ENCODE peak calls at places on chromosome X, in seven cellular contexts. S is H1, H is HCT116, V is GM12878, L is K562, U is SK-N-SH, M is HepG2. T is an unnamed sample.

GRCh38 chrX:75067931-75068330 is 88.2 kb downstream of the ABCB7 start:
- DNase-seq in L (no peak), V (no peak), M (no peak), U (no peak), H (no peak), S (no peak), T (no peak)

GRCh38 chrX:110015027-110015426 is 12.1 kb downstream of the TMEM164 start:
- DNase-seq in V (no peak), M (no peak), U (no peak), L (no peak), H (no peak), S (no peak), T (no peak)

GRCh38 chrX:42519666-42520231 is 258.2 kb downstream of the PPP1R2C start:
- DNase-seq in L (peak), H (no peak), V (no peak), M (no peak), U (no peak), S (no peak), T (no peak)

GRCh38 chrX:53280703-53281320 is 572 bp downstream of the IQSEC2 start:
- DNase-seq in H (no peak), V (no peak), L (no peak), M (no peak), S (no peak), U (no peak), T (no peak)

GRCh38 chrX:96389314-96390048 is 295.2 kb upstream of the DIAPH2 start:
- DNase-seq in U (no peak), S (no peak), M (no peak), H (no peak), V (no peak), L (no peak), T (no peak)

GRCh38 chrX:22118161-22118830 is 86.2 kb downstream of the PHEX start:
- DNase-seq in U (no peak), H (no peak), S (no peak), L (no peak), V (no peak), M (no peak), T (no peak)

GRCh38 chrX:21932277-21932996 is 8.1 kb upstream of the SMS start:
- DNase-seq in H (no peak), U (no peak), L (no peak), S (no peak), V (no peak), M (peak), T (no peak)

GRCh38 chrX:46803140-46803539 is 33.7 kb upstream of the RP2 start:
- DNase-seq in H (no peak), V (no peak), U (no peak), L (no peak), S (no peak), M (peak), T (no peak)

GRCh38 chrX:26848511-26848910 is 614.6 kb downstream of the PPP4R3C start:
- DNase-seq in U (no peak), L (no peak), S (no peak), V (no peak), M (no peak), H (no peak), T (no peak)

GRCh38 chrX:41723305-41723704 is 676 bp upstream of the GPR82 start:
- DNase-seq in S (no peak), U (no peak), L (no peak), V (no peak), M (no peak), H (no peak), T (no peak)

GRCh38 chrX:107769581-107770317 is 5.8 kb downstream of the TSC22D3 start:
- DNase-seq in L (no peak), V (no peak), H (no peak), U (no peak), M (no peak), S (no peak), T (no peak)

GRCh38 chrX:144798972-144799371 is 448.3 kb upstream of the SPANXN1 start:
- DNase-seq in V (no peak), H (no peak), L (no peak), S (no peak), M (no peak), U (no peak), T (no peak)

GRCh38 chrX:13938766-13939530 is 90.7 kb downstream of the GEMIN8 start:
- DNase-seq in U (no peak), L (no peak), H (no peak), S (peak), V (no peak), M (no peak), T (no peak)

GRCh38 chrX:69066966-69067525 is 98.2 kb downstream of the PJA1 start:
- DNase-seq in M (no peak), S (peak), U (no peak), L (no peak), H (no peak), V (no peak), T (no peak)

GRCh38 chrX:111372065-111372464 is 39.9 kb downstream of the DCX start:
- DNase-seq in H (no peak), M (no peak), L (no peak), V (no peak), S (no peak), U (no peak), T (no peak)

GRCh38 chrX:133305348-133305747 is 87.2 kb upstream of the TFDP3 start:
- DNase-seq in U (no peak), H (no peak), L (no peak), M (no peak), V (no peak), S (no peak), T (no peak)

GRCh38 chrX:86806786-86807185 is 658.5 kb downstream of the DACH2 start:
- DNase-seq in L (no peak), S (no peak), M (peak), U (peak), H (no peak), V (no peak), T (peak)

GRCh38 chrX:29397506-29397905 is 810.3 kb downstream of the IL1RAPL1 start:
- DNase-seq in L (no peak), V (no peak), H (no peak), M (no peak), S (no peak), U (no peak), T (no peak)

GRCh38 chrX:34893741-34894140 is 48.9 kb upstream of the FAM47B start:
- DNase-seq in H (no peak), U (no peak), L (no peak), M (no peak), S (no peak), V (no peak), T (no peak)

GRCh38 chrX:40468033-40468979 is 112.5 kb upstream of the ATP6AP2 start:
- DNase-seq in S (no peak), V (peak), U (peak), L (peak), M (peak), H (peak), T (peak)

GRCh38 chrX:150223176-150224015 is 139.7 kb upstream of the MAMLD1 start:
- DNase-seq in V (no peak), U (no peak), S (no peak), L (no peak), M (no peak), H (no peak), T (no peak)

GRCh38 chrX:110396777-110397176 is 38.1 kb downstream of the RTL9 start:
- DNase-seq in L (no peak), M (no peak), H (no peak), U (no peak), V (no peak), S (no peak), T (no peak)

GRCh38 chrX:66149519-66149918 is 14.5 kb upstream of the HEPH start:
- DNase-seq in M (no peak), L (no peak), V (no peak), U (no peak), H (no peak), S (no peak), T (no peak)

GRCh38 chrX:110847334-110847733 is 51.7 kb upstream of the CHRDL1 start:
- DNase-seq in V (peak), H (peak), U (peak), M (peak), S (no peak), L (peak), T (peak)

GRCh38 chrX:118420462-118420861 is 74.6 kb downstream of the WDR44 start:
- DNase-seq in H (no peak), V (no peak), M (no peak), U (no peak), S (no peak), L (no peak), T (no peak)

GRCh38 chrX:112834016-112834855 is 6.4 kb downstream of the AMOT start:
- DNase-seq in M (no peak), U (peak), L (no peak), V (no peak), S (no peak), H (no peak), T (no peak)

GRCh38 chrX:151754042-151754419 is 19.5 kb downstream of the CNGA2 start:
- DNase-seq in U (no peak), M (no peak), L (no peak), S (peak), H (peak), V (no peak), T (no peak)

GRCh38 chrX:46310815-46311497 is 234.3 kb downstream of the ZNF674 start:
- DNase-seq in H (no peak), V (no peak), S (no peak), U (no peak), M (no peak), L (no peak), T (no peak)

DNA sequence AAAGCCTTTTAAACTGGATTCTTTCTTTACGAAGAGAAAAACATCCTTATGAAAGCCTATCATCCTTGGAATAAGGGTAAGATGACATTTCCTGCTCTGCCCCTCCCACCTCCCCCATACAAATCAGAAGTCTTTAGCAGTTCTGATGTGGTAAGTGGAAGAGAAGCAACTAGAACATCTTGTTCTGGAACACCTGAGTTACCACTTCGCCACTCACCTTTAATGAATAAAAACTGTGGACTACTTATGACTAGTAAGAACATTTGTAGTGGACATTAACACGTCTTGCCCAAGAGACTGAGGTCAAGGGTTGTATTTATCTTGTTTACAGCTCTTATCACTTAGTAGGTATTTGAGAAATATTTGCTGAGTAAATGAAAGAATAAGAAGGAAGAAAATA is 4.3 kb downstream of the XKRX start:
- DNase-seq in V (no peak), L (no peak), M (no peak), U (no peak), H (no peak), S (no peak), T (no peak)
- TF ChIP-seq YY1 in V (no peak), L (no peak), M (no peak), U (no peak), H (no peak), S (no peak), T (no peak)

GRCh38 chrX:23952984-23953907 is 45.4 kb downstream of the CXorf58 start:
- DNase-seq in M (no peak), S (no peak), U (no peak), L (peak), V (peak), H (no peak), T (peak)
- H3K4me3 ChIP-seq in M (no peak), S (peak), U (no peak), L (peak), V (peak), H (no peak), T (no peak)

GRCh38 chrX:154432210-154432609 is 3.7 kb downstream of the ATP6AP1 start:
- DNase-seq in U (no peak), L (no peak), S (no peak), V (no peak), H (no peak), M (no peak), T (no peak)
- TF ChIP-seq YY1 in U (no peak), L (no peak), S (no peak), V (no peak), H (no peak), M (no peak), T (no peak)

DNA sequence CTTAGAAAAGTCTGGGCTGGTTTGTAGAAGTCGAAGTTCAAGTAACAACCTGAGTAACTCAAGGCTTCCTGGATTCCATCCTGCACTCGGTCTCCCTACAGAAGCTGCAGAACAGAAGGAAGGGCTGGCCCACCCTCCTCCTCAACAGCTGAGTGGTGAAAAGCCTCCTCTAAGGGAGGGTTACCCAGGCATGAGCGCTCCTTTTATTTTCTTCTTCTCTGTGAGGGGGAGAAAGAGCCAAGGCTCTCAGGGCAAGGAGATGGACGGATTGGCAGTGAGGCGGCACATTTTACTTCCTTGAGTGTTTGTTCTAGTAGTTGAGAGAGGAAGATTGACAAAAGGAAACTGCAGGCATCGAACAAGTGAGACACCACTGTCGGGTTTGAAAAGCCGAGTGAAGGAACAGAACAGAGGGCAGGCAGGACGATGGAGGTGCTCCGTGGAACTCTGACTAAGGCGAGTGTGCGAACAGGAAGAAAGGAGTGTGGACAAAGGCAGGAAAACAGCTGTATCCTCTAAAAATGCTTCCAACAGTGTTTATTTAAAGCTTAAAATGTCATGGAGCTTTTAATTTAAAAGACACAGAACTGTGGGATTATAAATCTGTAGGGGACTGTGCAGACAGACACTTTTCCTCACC is 38.4 kb upstream of the STS start:
- DNase-seq in L (no peak), M (no peak), V (no peak), H (no peak), S (no peak), U (no peak), T (no peak)
- H3K4me3 ChIP-seq in L (no peak), M (no peak), V (peak), H (no peak), S (no peak), U (no peak), T (no peak)

GRCh38 chrX:24189490-24189889 is 40.0 kb downstream of the ZFX start:
- DNase-seq in U (no peak), L (no peak), S (no peak), H (no peak), M (peak), V (no peak), T (no peak)

GRCh38 chrX:24196509-24196908 is 47.0 kb downstream of the ZFX start:
- DNase-seq in V (no peak), M (no peak), L (no peak), U (no peak), H (no peak), S (no peak), T (no peak)

GRCh38 chrX:24186483-24186882 is 37.0 kb downstream of the ZFX start:
- DNase-seq in L (no peak), M (no peak), V (no peak), S (no peak), U (no peak), H (no peak), T (no peak)

GRCh38 chrX:24186986-24187385 is 37.5 kb downstream of the ZFX start:
- DNase-seq in U (no peak), S (no peak), V (no peak), M (peak), H (no peak), L (no peak), T (no peak)

DNA sequence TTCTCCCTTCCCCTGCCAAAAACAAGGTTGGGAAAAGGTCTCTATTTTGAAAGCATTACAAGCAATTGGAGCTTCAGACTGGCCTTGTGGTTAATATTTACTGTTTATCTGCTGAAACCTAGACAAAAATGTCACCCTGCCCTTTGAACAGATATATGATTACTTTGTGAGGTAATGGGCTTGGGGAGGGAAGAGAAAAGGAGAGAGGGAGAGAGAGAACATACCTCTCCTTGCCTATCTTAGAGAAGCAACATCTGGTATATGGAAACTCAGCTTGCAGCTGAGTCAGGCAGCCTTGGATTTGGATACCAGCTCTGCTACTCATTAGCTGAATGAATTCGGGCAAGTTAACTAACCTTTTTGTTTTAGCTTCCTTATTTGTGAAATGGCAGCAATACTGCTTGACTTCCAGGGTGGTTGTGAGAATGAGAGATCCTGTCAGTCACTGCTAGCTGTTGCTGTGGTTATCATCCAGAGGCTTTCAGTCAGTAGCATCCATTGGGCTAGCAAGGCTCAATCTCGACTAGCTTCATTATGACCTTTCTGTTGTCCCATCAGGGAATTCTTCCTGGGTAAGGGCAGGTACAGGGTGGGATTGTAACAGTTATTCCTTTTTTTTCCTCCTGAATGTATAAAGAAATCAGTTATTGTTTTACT is 41.1 kb downstream of the ZFX start:
- DNase-seq in M (peak), S (no peak), H (no peak), U (no peak), L (no peak), V (no peak), T (no peak)
- TF ChIP-seq YY1 in M (no peak), S (no peak), H (no peak), U (no peak), L (no peak), V (no peak), T (no peak)

GRCh38 chrX:49071877-49072711 is 1.7 kb downstream of the PRAF2 start:
- DNase-seq in H (no peak), S (peak), V (no peak), M (no peak), L (no peak), U (peak), T (no peak)
- H3K4me3 ChIP-seq in H (no peak), S (peak), V (no peak), M (no peak), L (no peak), U (peak), T (no peak)

DNA sequence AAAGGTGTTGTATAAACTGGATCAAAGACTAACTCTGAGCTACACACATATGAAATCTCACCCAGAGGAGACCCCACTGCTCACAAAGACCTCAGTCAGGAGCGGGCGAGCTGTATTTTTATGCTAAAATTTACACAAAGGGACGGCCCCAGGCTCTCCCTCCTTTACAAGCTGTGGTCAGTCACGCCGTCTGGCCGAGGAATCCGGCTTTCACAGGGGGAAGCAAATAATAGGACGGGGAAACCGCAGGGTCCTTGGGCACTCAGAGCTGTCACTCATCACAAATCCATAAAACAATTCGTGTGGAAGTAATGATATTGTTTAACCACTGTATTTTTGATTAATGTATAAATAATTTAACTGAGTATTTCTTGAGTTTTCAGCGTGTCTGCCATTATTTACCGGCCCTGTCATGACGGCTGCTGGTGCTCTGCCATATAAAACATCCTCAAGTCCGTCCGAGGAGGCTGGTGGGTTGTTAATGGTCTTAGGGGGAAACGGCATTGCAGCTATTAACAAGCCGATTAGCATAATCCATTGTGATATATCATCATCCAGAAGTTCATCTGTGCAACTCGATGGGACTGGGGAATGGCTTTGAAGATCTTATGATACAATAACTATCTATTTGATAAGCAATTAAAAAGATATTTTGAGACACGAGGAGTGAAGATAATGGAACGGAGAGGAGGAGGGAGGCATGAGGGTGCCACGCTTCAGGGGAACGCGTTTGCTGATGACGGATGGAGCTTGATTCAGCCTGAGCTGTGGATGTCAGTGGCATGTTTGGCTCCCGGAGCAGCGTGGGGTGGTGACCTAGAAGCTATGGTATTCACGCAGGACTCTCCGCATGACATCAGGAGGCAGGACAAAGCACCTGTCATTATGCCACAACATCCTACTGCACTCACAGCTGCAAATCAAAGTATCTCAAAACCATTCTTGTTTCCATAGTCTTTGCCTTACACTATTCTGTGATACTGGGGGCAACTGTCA is 150.9 kb downstream of the SHOX start:
- DNase-seq in V (no peak), L (no peak), S (no peak), H (no peak), M (no peak), U (no peak), T (no peak)
- TF ChIP-seq YY1 in V (no peak), L (no peak), S (no peak), H (no peak), M (no peak), U (no peak), T (no peak)

GRCh38 chrX:48575642-48576041 is 1.4 kb downstream of the RBM3 start:
- DNase-seq in L (no peak), U (no peak), H (no peak), M (no peak), V (no peak), S (no peak), T (no peak)
- H3K4me3 ChIP-seq in L (peak), U (peak), H (peak), M (peak), V (peak), S (peak), T (peak)